ENCODE peak calls at places on chromosomes 2 and 18, in eight cellular contexts. H is AG04449, S is heart right ventricle, G is cardiac fibroblast, U is endothelial cell of umbilical vein, F is NB4, O is breast epithelium, X is fibroblast of pulmonary artery. I is an unnamed sample.

GRCh38 chr18:42183746-42184145 is 228.7 kb downstream of the PIK3C3 start:
- DNase-seq in F (peak; percentile 19), H (peak; percentile 36), S (no peak), O (no peak), G (peak; percentile 81), X (peak; percentile 60), U (no peak), I (peak; percentile 78)

GRCh38 chr18:27863780-27864430 is 313.0 kb downstream of the CDH2 start:
- DNase-seq in U (no peak), O (no peak), S (peak; percentile 6), H (no peak), X (no peak), G (no peak), F (no peak), I (no peak)

GRCh38 chr18:47254341-47254939 is 3.0 kb upstream of the SKOR2 start:
- DNase-seq in O (no peak), S (peak; percentile 25), F (peak; percentile 42), H (no peak), G (peak; percentile 55), X (peak; percentile 62), U (peak; percentile 28), I (peak; percentile 47)

GRCh38 chr2:176454893-176455810 is 185.9 kb downstream of the MTX2 start:
- DNase-seq in S (peak; percentile 81), O (peak; percentile 57), G (peak; percentile 78), F (peak; percentile 80), X (peak; percentile 77), H (no peak), U (peak; percentile 87), I (peak; percentile 79)

GRCh38 chr2:237541242-237541641 is 25.1 kb upstream of the PRLH start:
- DNase-seq in U (no peak), G (no peak), F (peak; percentile 20), O (no peak), X (no peak), S (no peak), H (no peak), I (no peak)

GRCh38 chr2:45849491-45850283 is 198.2 kb downstream of the PRKCE start:
- DNase-seq in U (no peak), F (no peak), G (peak; percentile 73), O (peak; percentile 33), S (no peak), X (peak; percentile 66), H (peak; percentile 44), I (peak; percentile 92)

GRCh38 chr2:221708916-221709315 is 136.8 kb upstream of the EPHA4 start:
- DNase-seq in O (no peak), X (no peak), S (no peak), U (no peak), G (no peak), F (peak; percentile 8), H (no peak), I (no peak)

GRCh38 chr18:74902170-74902465 is 304.4 kb downstream of the ZNF407 start:
- DNase-seq in X (no peak), O (no peak), U (no peak), S (no peak), F (no peak), H (no peak), G (no peak), I (no peak)

GRCh38 chr2:229586746-229587705 is 127.3 kb downstream of the DNER start:
- DNase-seq in G (peak; percentile 91), S (peak; percentile 76), F (peak; percentile 62), O (peak; percentile 47), X (peak; percentile 87), U (peak; percentile 53), H (no peak), I (peak; percentile 90)

GRCh38 chr18:2826581-2826980 is 20.2 kb upstream of the EMILIN2 start:
- DNase-seq in X (peak; percentile 58), H (no peak), O (peak; percentile 28), F (no peak), U (no peak), S (peak; percentile 7), G (peak; percentile 47), I (peak; percentile 62)

GRCh38 chr2:213199871-213200270 is 48.5 kb upstream of the IKZF2 start:
- DNase-seq in X (peak; percentile 63), S (no peak), F (peak; percentile 5), H (no peak), O (no peak), U (no peak), G (peak; percentile 76), I (peak; percentile 63)

GRCh38 chr2:216112926-216113325 is 3.8 kb downstream of the XRCC5 start:
- DNase-seq in F (no peak), O (no peak), G (no peak), H (no peak), U (no peak), X (no peak), S (no peak), I (no peak)

GRCh38 chr2:216109962-216110614 is 940 bp downstream of the XRCC5 start:
- DNase-seq in X (peak; percentile 69), O (no peak), F (peak; percentile 62), H (no peak), G (peak; percentile 70), S (no peak), U (peak; percentile 72), I (peak; percentile 69)

GRCh38 chr2:216110620-216111019 is 1.5 kb downstream of the XRCC5 start:
- DNase-seq in S (no peak), G (no peak), H (no peak), F (no peak), X (no peak), U (no peak), O (no peak), I (no peak)

GRCh38 chr2:216108967-216109921 is at the start of gene XRCC5:
- DNase-seq in U (peak; percentile 99), G (peak; percentile 97), O (peak; percentile 93), H (peak; percentile 76), X (peak; percentile 98), S (peak; percentile 96), F (peak; percentile 98), I (peak; percentile 95)

DNA sequence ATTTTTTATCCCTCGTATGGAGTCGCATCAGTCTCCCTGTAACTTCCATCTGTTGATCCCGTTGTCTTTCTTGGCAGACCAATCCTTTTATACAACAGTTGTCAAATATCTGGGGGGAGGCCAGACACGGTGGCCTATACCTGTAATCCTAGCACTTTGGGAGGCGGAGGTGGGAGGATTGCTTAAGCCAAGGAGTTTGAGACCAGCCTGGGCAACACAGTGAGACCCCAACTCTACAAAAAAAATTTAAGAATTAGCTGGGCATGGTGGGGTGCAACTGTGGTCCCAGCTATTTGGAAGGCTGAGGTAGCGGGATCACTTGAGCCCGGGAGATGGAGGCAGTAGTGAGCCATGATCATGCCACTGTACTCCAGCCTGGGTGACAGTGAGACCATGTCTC is 2.0 kb downstream of the XRCC5 start:
- DNase-seq in O (no peak), U (no peak), X (no peak), G (no peak), F (no peak), S (no peak), H (no peak), I (no peak)
- H3K4me3 ChIP-seq in O (no peak overlapping the region), U (no peak overlapping the region), X (no peak overlapping the region), G (no peak overlapping the region), F (peak overlapping the region; percentile 99), S (no peak overlapping the region), H (no peak overlapping the region), I (no peak overlapping the region)

DNA sequence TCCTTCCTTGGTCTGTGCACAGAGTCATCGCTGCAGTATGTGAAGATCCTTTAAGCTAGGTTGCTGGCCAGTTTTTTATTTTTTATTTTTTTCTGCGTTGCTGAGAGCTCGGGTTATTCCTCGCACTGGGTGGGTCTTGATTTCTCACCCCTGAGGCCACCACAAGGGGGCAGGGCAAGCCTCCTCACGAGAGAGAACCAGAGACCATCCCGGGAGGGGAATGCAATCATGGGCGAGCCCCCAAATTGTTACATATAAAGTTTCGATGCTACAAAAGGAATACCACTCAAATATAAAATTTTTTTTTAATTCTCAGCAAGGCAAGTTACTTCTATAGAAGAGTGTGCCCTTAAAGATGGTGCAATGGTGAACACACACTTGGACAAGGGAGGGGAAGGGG is 24.9 kb downstream of the HTR2B start:
- DNase-seq in O (no peak), G (peak; percentile 10), S (no peak), X (no peak), F (peak; percentile 31), H (no peak), U (no peak), I (no peak)
- TF ChIP-seq CTCF in O (no peak), G (no peak), S (no peak), X (peak; percentile 3), F (peak; percentile 30), H (no peak), U (no peak), I (no peak)

GRCh38 chr2:130849896-130850787 is 13.4 kb downstream of the ARHGEF4 start:
- DNase-seq in U (no peak), S (no peak), O (no peak), F (peak; percentile 25), H (no peak), G (no peak), X (no peak), I (no peak)

GRCh38 chr2:130851624-130852382 is 15.1 kb downstream of the ARHGEF4 start:
- DNase-seq in O (no peak), X (no peak), H (no peak), F (no peak), S (no peak), G (no peak), U (no peak), I (no peak)

GRCh38 chr2:130848518-130849210 is 11.9 kb downstream of the ARHGEF4 start:
- DNase-seq in G (no peak), U (no peak), O (no peak), X (no peak), S (no peak), H (no peak), F (no peak), I (no peak)

GRCh38 chr2:130852521-130853115 is 15.9 kb downstream of the ARHGEF4 start:
- DNase-seq in U (no peak), F (no peak), O (no peak), G (no peak), H (no peak), X (no peak), S (no peak), I (no peak)

DNA sequence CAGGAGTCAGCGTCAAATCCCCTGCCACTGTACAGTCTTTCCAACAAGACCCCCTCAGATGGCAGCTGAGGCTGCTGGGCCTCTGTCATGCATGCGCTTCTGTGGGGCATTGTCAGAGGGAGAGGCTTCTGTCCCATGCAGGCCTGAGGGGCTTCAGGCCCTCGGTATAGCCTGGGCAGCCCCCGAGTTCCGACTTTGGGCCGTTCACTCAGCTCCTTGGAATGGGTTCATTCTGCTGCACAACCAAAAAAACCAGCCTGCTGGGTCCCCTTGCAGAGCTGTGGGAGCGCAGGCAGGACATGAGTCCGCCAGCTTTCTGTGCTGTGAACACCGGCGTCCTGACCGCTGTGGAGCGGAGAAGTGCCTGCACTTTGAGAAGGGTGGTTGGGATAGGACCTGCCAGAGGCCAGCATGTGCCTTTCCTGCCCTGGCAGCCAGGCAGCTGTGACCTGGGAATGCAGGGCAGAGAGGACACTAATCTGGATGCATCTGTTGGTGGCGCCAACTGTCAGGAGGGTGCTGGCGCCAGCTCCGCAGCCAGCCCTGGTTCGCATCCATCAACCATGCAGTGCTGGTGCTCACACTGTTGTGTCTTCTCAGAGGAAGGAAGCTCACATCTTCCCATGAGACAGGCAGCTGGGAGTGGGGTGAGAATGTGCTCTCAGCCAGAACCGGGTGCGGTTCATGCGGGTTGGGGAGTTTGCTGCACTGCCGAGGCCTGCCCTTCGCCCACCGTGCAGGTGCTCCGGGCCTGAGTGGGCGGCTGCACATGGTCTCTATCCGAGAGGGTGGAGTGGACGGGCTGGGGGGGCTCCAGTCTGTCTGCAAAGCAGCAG is 14.3 kb downstream of the ARHGEF4 start:
- DNase-seq in O (no peak), F (no peak), U (no peak), H (no peak), G (no peak), S (no peak), X (no peak), I (no peak)
- H3K4me3 ChIP-seq in O (no peak overlapping the region), F (no peak overlapping the region), U (no peak overlapping the region), H (no peak overlapping the region), G (no peak overlapping the region), S (no peak overlapping the region), X (no peak overlapping the region), I (no peak overlapping the region)

GRCh38 chr2:36567711-36568408 is 30.1 kb downstream of the FEZ2 start:
- DNase-seq in S (no peak), U (peak; percentile 59), G (no peak), O (no peak), H (no peak), X (no peak), F (no peak), I (no peak)
- TF ChIP-seq CTCF in S (no peak), U (no peak), G (no peak), O (no peak), H (no peak), X (no peak), F (no peak), I (no peak)

I was measured in fibroblast of mammary gland.